ENCODE peak calls at places on chromosomes 12 and 14, in ten cellular contexts. One of them, this sample, is unnamed.

GRCh38 chr12:42444192-42444943 is 118.4 kb downstream of the PPHLN1 start:
- DNase-seq in neural crest cell: no peak
- DNase-seq in stimulated activated CD4-positive, alpha-beta T cell treated with anti-CD3 and anti-CD28 coated beads, Interleukin-4, amount 100 ng/mL, for 48 hours: no peak
- DNase-seq in heart right ventricle: no peak
- DNase-seq in aorta: no peak
- DNase-seq in KG1: no peak
- DNase-seq in sigmoid colon: no peak
- DNase-seq in NCI-H748 treated with DMSO at 0.1 percent for 48 hours: no peak
- DNase-seq in NCI-H1930: no peak
- DNase-seq in left ventricle myocardium inferior: no peak
- DNase-seq in this sample: no peak

GRCh38 chr12:53219956-53220856 is 11.8 kb downstream of the RARG start:
- DNase-seq in neural crest cell: no peak
- DNase-seq in stimulated activated CD4-positive, alpha-beta T cell treated with anti-CD3 and anti-CD28 coated beads, Interleukin-4, amount 100 ng/mL, for 48 hours: peak; percentile 79
- DNase-seq in heart right ventricle: peak; percentile 75
- DNase-seq in aorta: peak; percentile 84
- DNase-seq in KG1: peak; percentile 43
- DNase-seq in sigmoid colon: peak; percentile 89
- DNase-seq in NCI-H748 treated with DMSO at 0.1 percent for 48 hours: peak; percentile 68
- DNase-seq in NCI-H1930: peak; percentile 24
- DNase-seq in left ventricle myocardium inferior: peak; percentile 71
- DNase-seq in this sample: peak; percentile 94

GRCh38 chr14:69069020-69069421 is 83.9 kb downstream of the DCAF5 start:
- DNase-seq in neural crest cell: no peak
- DNase-seq in stimulated activated CD4-positive, alpha-beta T cell treated with anti-CD3 and anti-CD28 coated beads, Interleukin-4, amount 100 ng/mL, for 48 hours: no peak
- DNase-seq in heart right ventricle: no peak
- DNase-seq in aorta: no peak
- DNase-seq in KG1: no peak
- DNase-seq in sigmoid colon: no peak
- DNase-seq in NCI-H748 treated with DMSO at 0.1 percent for 48 hours: no peak
- DNase-seq in NCI-H1930: no peak
- DNase-seq in left ventricle myocardium inferior: no peak
- DNase-seq in this sample: no peak

GRCh38 chr14:86481105-86481504 is 951.2 kb downstream of the FLRT2 start:
- DNase-seq in neural crest cell: no peak
- DNase-seq in stimulated activated CD4-positive, alpha-beta T cell treated with anti-CD3 and anti-CD28 coated beads, Interleukin-4, amount 100 ng/mL, for 48 hours: no peak
- DNase-seq in heart right ventricle: no peak
- DNase-seq in aorta: no peak
- DNase-seq in KG1: no peak
- DNase-seq in sigmoid colon: no peak
- DNase-seq in NCI-H748 treated with DMSO at 0.1 percent for 48 hours: no peak
- DNase-seq in NCI-H1930: no peak
- DNase-seq in left ventricle myocardium inferior: no peak
- DNase-seq in this sample: no peak

GRCh38 chr12:48999371-49000131 is at the start of gene DDN:
- DNase-seq in neural crest cell: no peak
- DNase-seq in stimulated activated CD4-positive, alpha-beta T cell treated with anti-CD3 and anti-CD28 coated beads, Interleukin-4, amount 100 ng/mL, for 48 hours: no peak
- DNase-seq in heart right ventricle: peak; percentile 39
- DNase-seq in aorta: peak; percentile 56
- DNase-seq in KG1: no peak
- DNase-seq in sigmoid colon: no peak
- DNase-seq in NCI-H748 treated with DMSO at 0.1 percent for 48 hours: no peak
- DNase-seq in NCI-H1930: peak; percentile 14
- DNase-seq in left ventricle myocardium inferior: no peak
- DNase-seq in this sample: no peak

GRCh38 chr12:57429473-57430116 is 1.2 kb downstream of the R3HDM2 start:
- DNase-seq in neural crest cell: no peak
- DNase-seq in stimulated activated CD4-positive, alpha-beta T cell treated with anti-CD3 and anti-CD28 coated beads, Interleukin-4, amount 100 ng/mL, for 48 hours: no peak
- DNase-seq in heart right ventricle: no peak
- DNase-seq in aorta: no peak
- DNase-seq in KG1: no peak
- DNase-seq in sigmoid colon: no peak
- DNase-seq in NCI-H748 treated with DMSO at 0.1 percent for 48 hours: no peak
- DNase-seq in NCI-H1930: no peak
- DNase-seq in left ventricle myocardium inferior: no peak
- DNase-seq in this sample: no peak

GRCh38 chr14:50740858-50741257 is 72.8 kb upstream of the SAV1 start:
- DNase-seq in neural crest cell: no peak
- DNase-seq in stimulated activated CD4-positive, alpha-beta T cell treated with anti-CD3 and anti-CD28 coated beads, Interleukin-4, amount 100 ng/mL, for 48 hours: no peak
- DNase-seq in heart right ventricle: no peak
- DNase-seq in aorta: no peak
- DNase-seq in KG1: no peak
- DNase-seq in sigmoid colon: no peak
- DNase-seq in NCI-H748 treated with DMSO at 0.1 percent for 48 hours: no peak
- DNase-seq in NCI-H1930: no peak
- DNase-seq in left ventricle myocardium inferior: no peak
- DNase-seq in this sample: no peak

GRCh38 chr12:52605542-52605941 is 4.3 kb upstream of the KRT72 start:
- DNase-seq in neural crest cell: no peak
- DNase-seq in stimulated activated CD4-positive, alpha-beta T cell treated with anti-CD3 and anti-CD28 coated beads, Interleukin-4, amount 100 ng/mL, for 48 hours: no peak
- DNase-seq in heart right ventricle: no peak
- DNase-seq in aorta: no peak
- DNase-seq in KG1: no peak
- DNase-seq in sigmoid colon: no peak
- DNase-seq in NCI-H748 treated with DMSO at 0.1 percent for 48 hours: no peak
- DNase-seq in NCI-H1930: no peak
- DNase-seq in left ventricle myocardium inferior: no peak
- DNase-seq in this sample: no peak

GRCh38 chr14:101194356-101195308 is 291.1 kb upstream of the RTL1 start:
- DNase-seq in neural crest cell: no peak
- DNase-seq in stimulated activated CD4-positive, alpha-beta T cell treated with anti-CD3 and anti-CD28 coated beads, Interleukin-4, amount 100 ng/mL, for 48 hours: no peak
- DNase-seq in heart right ventricle: no peak
- DNase-seq in aorta: no peak
- DNase-seq in KG1: no peak
- DNase-seq in sigmoid colon: peak; percentile 55
- DNase-seq in NCI-H748 treated with DMSO at 0.1 percent for 48 hours: no peak
- DNase-seq in NCI-H1930: no peak
- DNase-seq in left ventricle myocardium inferior: no peak
- DNase-seq in this sample: peak; percentile 64

GRCh38 chr14:79613625-79614024 is 597.7 kb downstream of the DIO2 start:
- DNase-seq in neural crest cell: no peak
- DNase-seq in stimulated activated CD4-positive, alpha-beta T cell treated with anti-CD3 and anti-CD28 coated beads, Interleukin-4, amount 100 ng/mL, for 48 hours: no peak
- DNase-seq in heart right ventricle: no peak
- DNase-seq in aorta: no peak
- DNase-seq in KG1: no peak
- DNase-seq in sigmoid colon: no peak
- DNase-seq in NCI-H748 treated with DMSO at 0.1 percent for 48 hours: no peak
- DNase-seq in NCI-H1930: no peak
- DNase-seq in left ventricle myocardium inferior: no peak
- DNase-seq in this sample: no peak

GRCh38 chr14:57066463-57066862 is 202.2 kb downstream of the EXOC5 start:
- DNase-seq in neural crest cell: no peak
- DNase-seq in stimulated activated CD4-positive, alpha-beta T cell treated with anti-CD3 and anti-CD28 coated beads, Interleukin-4, amount 100 ng/mL, for 48 hours: no peak
- DNase-seq in heart right ventricle: no peak
- DNase-seq in aorta: no peak
- DNase-seq in KG1: no peak
- DNase-seq in sigmoid colon: no peak
- DNase-seq in NCI-H748 treated with DMSO at 0.1 percent for 48 hours: peak; percentile 59
- DNase-seq in NCI-H1930: no peak
- DNase-seq in left ventricle myocardium inferior: no peak
- DNase-seq in this sample: no peak

GRCh38 chr12:25186038-25186787 is 8.7 kb downstream of the DNAI7 start:
- DNase-seq in neural crest cell: no peak
- DNase-seq in stimulated activated CD4-positive, alpha-beta T cell treated with anti-CD3 and anti-CD28 coated beads, Interleukin-4, amount 100 ng/mL, for 48 hours: no peak
- DNase-seq in heart right ventricle: no peak
- DNase-seq in aorta: no peak
- DNase-seq in KG1: no peak
- DNase-seq in sigmoid colon: no peak
- DNase-seq in NCI-H748 treated with DMSO at 0.1 percent for 48 hours: no peak
- DNase-seq in NCI-H1930: no peak
- DNase-seq in left ventricle myocardium inferior: no peak
- DNase-seq in this sample: no peak

GRCh38 chr12:131112690-131113290 is 159.1 kb downstream of the ADGRD1 start:
- DNase-seq in neural crest cell: no peak
- DNase-seq in stimulated activated CD4-positive, alpha-beta T cell treated with anti-CD3 and anti-CD28 coated beads, Interleukin-4, amount 100 ng/mL, for 48 hours: no peak
- DNase-seq in heart right ventricle: no peak
- DNase-seq in aorta: peak; percentile 21
- DNase-seq in KG1: no peak
- DNase-seq in sigmoid colon: peak; percentile 48
- DNase-seq in NCI-H748 treated with DMSO at 0.1 percent for 48 hours: no peak
- DNase-seq in NCI-H1930: no peak
- DNase-seq in left ventricle myocardium inferior: no peak
- DNase-seq in this sample: no peak

GRCh38 chr12:42140901-42141300 is 3.8 kb downstream of the GXYLT1 start:
- DNase-seq in neural crest cell: no peak
- DNase-seq in stimulated activated CD4-positive, alpha-beta T cell treated with anti-CD3 and anti-CD28 coated beads, Interleukin-4, amount 100 ng/mL, for 48 hours: no peak
- DNase-seq in heart right ventricle: no peak
- DNase-seq in aorta: no peak
- DNase-seq in KG1: no peak
- DNase-seq in sigmoid colon: no peak
- DNase-seq in NCI-H748 treated with DMSO at 0.1 percent for 48 hours: no peak
- DNase-seq in NCI-H1930: no peak
- DNase-seq in left ventricle myocardium inferior: no peak
- DNase-seq in this sample: peak; percentile 38

GRCh38 chr12:57737467-57738141 is 938 bp downstream of the AGAP2 start:
- DNase-seq in neural crest cell: peak; percentile 37
- DNase-seq in stimulated activated CD4-positive, alpha-beta T cell treated with anti-CD3 and anti-CD28 coated beads, Interleukin-4, amount 100 ng/mL, for 48 hours: no peak
- DNase-seq in heart right ventricle: no peak
- DNase-seq in aorta: no peak
- DNase-seq in KG1: no peak
- DNase-seq in sigmoid colon: no peak
- DNase-seq in NCI-H748 treated with DMSO at 0.1 percent for 48 hours: no peak
- DNase-seq in NCI-H1930: peak; percentile 53
- DNase-seq in left ventricle myocardium inferior: no peak
- DNase-seq in this sample: peak; percentile 85

GRCh38 chr14:99729991-99730875 is 46.1 kb downstream of the CYP46A1 start:
- DNase-seq in neural crest cell: peak; percentile 98
- DNase-seq in stimulated activated CD4-positive, alpha-beta T cell treated with anti-CD3 and anti-CD28 coated beads, Interleukin-4, amount 100 ng/mL, for 48 hours: peak; percentile 66
- DNase-seq in heart right ventricle: peak; percentile 80
- DNase-seq in aorta: peak; percentile 80
- DNase-seq in KG1: no peak
- DNase-seq in sigmoid colon: peak; percentile 85
- DNase-seq in NCI-H748 treated with DMSO at 0.1 percent for 48 hours: peak; percentile 71
- DNase-seq in NCI-H1930: peak; percentile 73
- DNase-seq in left ventricle myocardium inferior: peak; percentile 72
- DNase-seq in this sample: peak; percentile 97

GRCh38 chr12:65822732-65823480 is 1.4 kb upstream of the HMGA2 start:
- DNase-seq in neural crest cell: peak; percentile 55
- DNase-seq in stimulated activated CD4-positive, alpha-beta T cell treated with anti-CD3 and anti-CD28 coated beads, Interleukin-4, amount 100 ng/mL, for 48 hours: no peak
- DNase-seq in heart right ventricle: no peak
- DNase-seq in aorta: peak; percentile 44
- DNase-seq in KG1: peak; percentile 82
- DNase-seq in sigmoid colon: no peak
- DNase-seq in NCI-H748 treated with DMSO at 0.1 percent for 48 hours: no peak
- DNase-seq in NCI-H1930: no peak
- DNase-seq in left ventricle myocardium inferior: no peak
- DNase-seq in this sample: no peak

GRCh38 chr12:78725033-78725432 is 139.5 kb upstream of the SYT1 start:
- DNase-seq in neural crest cell: no peak
- DNase-seq in stimulated activated CD4-positive, alpha-beta T cell treated with anti-CD3 and anti-CD28 coated beads, Interleukin-4, amount 100 ng/mL, for 48 hours: no peak
- DNase-seq in heart right ventricle: no peak
- DNase-seq in aorta: no peak
- DNase-seq in KG1: no peak
- DNase-seq in sigmoid colon: no peak
- DNase-seq in NCI-H748 treated with DMSO at 0.1 percent for 48 hours: no peak
- DNase-seq in NCI-H1930: no peak
- DNase-seq in left ventricle myocardium inferior: no peak
- DNase-seq in this sample: no peak

GRCh38 chr14:69328317-69328716 is 68.4 kb downstream of the GALNT16 start:
- DNase-seq in neural crest cell: no peak
- DNase-seq in stimulated activated CD4-positive, alpha-beta T cell treated with anti-CD3 and anti-CD28 coated beads, Interleukin-4, amount 100 ng/mL, for 48 hours: no peak
- DNase-seq in heart right ventricle: no peak
- DNase-seq in aorta: no peak
- DNase-seq in KG1: no peak
- DNase-seq in sigmoid colon: peak; percentile 53
- DNase-seq in NCI-H748 treated with DMSO at 0.1 percent for 48 hours: no peak
- DNase-seq in NCI-H1930: no peak
- DNase-seq in left ventricle myocardium inferior: no peak
- DNase-seq in this sample: peak; percentile 72

GRCh38 chr14:76958975-76959710 is 69.4 kb downstream of the IRF2BPL start:
- DNase-seq in neural crest cell: no peak
- DNase-seq in stimulated activated CD4-positive, alpha-beta T cell treated with anti-CD3 and anti-CD28 coated beads, Interleukin-4, amount 100 ng/mL, for 48 hours: no peak
- DNase-seq in heart right ventricle: peak; percentile 36
- DNase-seq in aorta: peak; percentile 89
- DNase-seq in KG1: no peak
- DNase-seq in sigmoid colon: peak; percentile 91
- DNase-seq in NCI-H748 treated with DMSO at 0.1 percent for 48 hours: no peak
- DNase-seq in NCI-H1930: no peak
- DNase-seq in left ventricle myocardium inferior: no peak
- DNase-seq in this sample: peak; percentile 51

GRCh38 chr12:37547611-37548010 is 769.0 kb upstream of the ALG10B start:
- DNase-seq in neural crest cell: no peak
- DNase-seq in stimulated activated CD4-positive, alpha-beta T cell treated with anti-CD3 and anti-CD28 coated beads, Interleukin-4, amount 100 ng/mL, for 48 hours: no peak
- DNase-seq in heart right ventricle: no peak
- DNase-seq in aorta: no peak
- DNase-seq in KG1: no peak
- DNase-seq in sigmoid colon: no peak
- DNase-seq in NCI-H748 treated with DMSO at 0.1 percent for 48 hours: peak; percentile 39
- DNase-seq in NCI-H1930: no peak
- DNase-seq in left ventricle myocardium inferior: no peak
- DNase-seq in this sample: no peak

GRCh38 chr14:78075610-78076277 is 94.4 kb upstream of the NRXN3 start:
- DNase-seq in neural crest cell: no peak
- DNase-seq in stimulated activated CD4-positive, alpha-beta T cell treated with anti-CD3 and anti-CD28 coated beads, Interleukin-4, amount 100 ng/mL, for 48 hours: no peak
- DNase-seq in heart right ventricle: no peak
- DNase-seq in aorta: no peak
- DNase-seq in KG1: no peak
- DNase-seq in sigmoid colon: no peak
- DNase-seq in NCI-H748 treated with DMSO at 0.1 percent for 48 hours: peak; percentile 81
- DNase-seq in NCI-H1930: no peak
- DNase-seq in left ventricle myocardium inferior: no peak
- DNase-seq in this sample: no peak

GRCh38 chr12:127125607-127126259 is 1141.2 kb upstream of the TMEM132C start:
- DNase-seq in neural crest cell: no peak
- DNase-seq in stimulated activated CD4-positive, alpha-beta T cell treated with anti-CD3 and anti-CD28 coated beads, Interleukin-4, amount 100 ng/mL, for 48 hours: peak; percentile 41
- DNase-seq in heart right ventricle: no peak
- DNase-seq in aorta: no peak
- DNase-seq in KG1: no peak
- DNase-seq in sigmoid colon: no peak
- DNase-seq in NCI-H748 treated with DMSO at 0.1 percent for 48 hours: no peak
- DNase-seq in NCI-H1930: no peak
- DNase-seq in left ventricle myocardium inferior: no peak
- DNase-seq in this sample: no peak

GRCh38 chr12:96247567-96247962 is 53.4 kb downstream of the ELK3 start:
- DNase-seq in neural crest cell: no peak
- DNase-seq in stimulated activated CD4-positive, alpha-beta T cell treated with anti-CD3 and anti-CD28 coated beads, Interleukin-4, amount 100 ng/mL, for 48 hours: no peak
- DNase-seq in heart right ventricle: no peak
- DNase-seq in aorta: no peak
- DNase-seq in KG1: no peak
- DNase-seq in sigmoid colon: no peak
- DNase-seq in NCI-H748 treated with DMSO at 0.1 percent for 48 hours: no peak
- DNase-seq in NCI-H1930: no peak
- DNase-seq in left ventricle myocardium inferior: no peak
- DNase-seq in this sample: no peak